ENCODE peak calls at places on chromosomes 16 and 17, in six cellular contexts. B is HEK293T, Y is WTC11, L is AG04450, M is posterior cingulate gyrus, H is T-helper 22 cell. V is an unnamed sample.

GRCh38 chr17:43714338-43715149 is 44.0 kb downstream of the SOST start:
- DNase-seq in B (no peak), Y (no peak), L (no peak), M (no peak), H (no peak), V (no peak)

GRCh38 chr17:75615301-75615700 is 17.9 kb upstream of the SMIM5 start:
- DNase-seq in B (no peak), Y (no peak), L (no peak), M (no peak), H (no peak), V (no peak)

GRCh38 chr16:86512301-86512859 is 2.1 kb downstream of the FOXF1 start:
- DNase-seq in B (no peak), Y (no peak), L (no peak), M (no peak), H (no peak), V (no peak)

GRCh38 chr17:41678907-41679739 is 9.6 kb upstream of the EIF1 start:
- DNase-seq in B (no peak), Y (no peak), L (no peak), M (no peak), H (peak), V (peak)

GRCh38 chr17:70332811-70333210 is 163.5 kb downstream of the KCNJ2 start:
- DNase-seq in B (no peak), Y (no peak), L (no peak), M (no peak), H (no peak), V (no peak)

GRCh38 chr16:31157136-31157535 is 7.3 kb upstream of the PRSS36 start:
- DNase-seq in B (no peak), Y (no peak), L (no peak), M (no peak), H (no peak), V (no peak)

GRCh38 chr16:66334856-66335255 is 31.6 kb upstream of the CDH5 start:
- DNase-seq in B (no peak), Y (no peak), L (no peak), M (no peak), H (no peak), V (no peak)

GRCh38 chr17:82213251-82214011 is 789 bp upstream of the CCDC57 start:
- DNase-seq in B (peak), Y (no peak), L (peak), M (peak), H (peak), V (peak)

GRCh38 chr16:81003610-81004460 is 2.9 kb downstream of the CMC2 start:
- DNase-seq in B (no peak), Y (no peak), L (no peak), M (no peak), H (no peak), V (no peak)

GRCh38 chr16:82715833-82716232 is 89.1 kb downstream of the CDH13 start:
- DNase-seq in B (no peak), Y (no peak), L (no peak), M (no peak), H (no peak), V (no peak)

GRCh38 chr17:63826468-63827001 is 696 bp upstream of the PSMC5 start:
- DNase-seq in B (peak), Y (no peak), L (no peak), M (no peak), H (no peak), V (peak)

GRCh38 chr17:2053380-2054261 is 1.3 kb upstream of the HIC1 start:
- DNase-seq in B (peak), Y (peak), L (no peak), M (peak), H (peak), V (peak)

GRCh38 chr16:83732536-83732935 is 75.2 kb upstream of the HSBP1 start:
- DNase-seq in B (no peak), Y (no peak), L (no peak), M (no peak), H (no peak), V (no peak)

GRCh38 chr17:74347646-74348045 is 14.0 kb downstream of the BTBD17 start:
- DNase-seq in B (no peak), Y (no peak), L (no peak), M (no peak), H (no peak), V (no peak)

GRCh38 chr17:49572806-49573420 is 2.8 kb upstream of the NXPH3 start:
- DNase-seq in B (no peak), Y (no peak), L (no peak), M (no peak), H (no peak), V (no peak)

GRCh38 chr16:22678311-22678710 is 135.7 kb upstream of the HS3ST2 start:
- DNase-seq in B (no peak), Y (no peak), L (no peak), M (no peak), H (no peak), V (no peak)

V was measured in K562.